ENCODE peak calls at places on chromosomes 6 and 20, in five cellular contexts. A is SK-N-SH, J is GM20000, X is T follicular helper cell, C is mammary epithelial cell. O is an unnamed sample.

GRCh38 chr6:149941583-149942460 is at the start of gene ULBP2:
- DNase-seq in C (peak), X (peak), A (peak), J (peak), O (no peak)

GRCh38 chr20:36217226-36217625 is 19.1 kb upstream of the AAR2 start:
- DNase-seq in X (no peak), J (no peak), A (no peak), C (no peak), O (peak)

GRCh38 chr20:16209826-16210365 is 363.4 kb downstream of the KIF16B start:
- DNase-seq in C (no peak), X (no peak), J (no peak), A (no peak), O (no peak)

GRCh38 chr6:133697666-133698065 is 191.2 kb upstream of the TCF21 start:
- DNase-seq in X (no peak), J (no peak), C (no peak), A (no peak), O (no peak)

GRCh38 chr6:13461805-13462204 is 25.6 kb downstream of the GFOD1 start:
- DNase-seq in C (peak), X (no peak), J (no peak), A (no peak), O (no peak)

GRCh38 chr6:36949636-36950035 is 4.9 kb upstream of the PI16 start:
- DNase-seq in A (no peak), C (peak), J (no peak), X (no peak), O (no peak)

GRCh38 chr6:67541591-67541990 is 1093.5 kb upstream of the ADGRB3 start:
- DNase-seq in A (no peak), C (no peak), X (no peak), J (no peak), O (no peak)

GRCh38 chr20:50658804-50659380 is 32.5 kb downstream of the RIPOR3 start:
- DNase-seq in J (no peak), C (no peak), A (no peak), X (no peak), O (no peak)

GRCh38 chr20:12928755-12929401 is 79.9 kb upstream of the SPTLC3 start:
- DNase-seq in A (no peak), J (no peak), C (peak), X (no peak), O (no peak)

GRCh38 chr6:122007366-122007765 is 392.1 kb upstream of the HSF2 start:
- DNase-seq in J (no peak), C (no peak), X (no peak), A (peak), O (no peak)

GRCh38 chr20:52649727-52650126 is 322.4 kb upstream of the TSHZ2 start:
- DNase-seq in C (no peak), J (no peak), A (no peak), X (no peak), O (no peak)

GRCh38 chr6:158502593-158502950 is 57.3 kb upstream of the TMEM181 start:
- DNase-seq in C (no peak), J (no peak), A (no peak), X (no peak), O (no peak)

GRCh38 chr6:167764713-167765479 is 61.8 kb upstream of the AFDN start:
- DNase-seq in C (no peak), A (no peak), X (no peak), J (no peak), O (no peak)

GRCh38 chr6:13487122-13488014 is at the start of gene GFOD1:
- DNase-seq in X (peak), A (peak), J (peak), C (peak), O (peak)

GRCh38 chr20:5486377-5487054 is 169.8 kb upstream of the PROKR2 start:
- DNase-seq in C (no peak), A (no peak), X (no peak), J (no peak), O (no peak)

GRCh38 chr20:15931897-15932296 is 641.4 kb downstream of the KIF16B start:
- DNase-seq in A (no peak), C (no peak), X (no peak), J (no peak), O (no peak)

O was measured in RPMI8226.